ENCODE peak calls at places on chromosomes 2 and 18, in ten cellular contexts. D is frontal cortex; L is NCI-H345; E is HT1080; N is GM23248; U is stomach; X is RCC 7860; Q is stimulated activated CD8-positive, alpha-beta memory T cell treated with anti-CD3 and anti-CD28 coated beads, Interleukin-12 subunit alpha, Interleukin-12 subunit beta, amount 100 ng/mL, for 1 hour; Z is CD4-positive, alpha-beta memory T cell; Y is foreskin melanocyte. W is an unnamed sample.

GRCh38 chr2:32671885-32672519 is 44.2 kb downstream of the TTC27 start:
- DNase-seq in D (no peak), L (no peak), E (no peak), N (peak; percentile 40), U (no peak), X (no peak), Q (no peak), Z (no peak), Y (no peak), W (peak; percentile 64)

GRCh38 chr2:61900246-61900645 is 5.2 kb upstream of the COMMD1 start:
- DNase-seq in D (no peak), L (no peak), E (no peak), N (no peak), U (no peak), X (no peak), Q (no peak), Z (no peak), Y (peak; percentile 25), W (no peak)

GRCh38 chr2:120230515-120231471 is 7.6 kb upstream of the TMEM185B start:
- DNase-seq in D (no peak), L (no peak), E (no peak), N (no peak), U (no peak), X (no peak), Q (no peak), Z (no peak), Y (no peak), W (no peak)

GRCh38 chr2:240134956-240135520 is 1.1 kb downstream of the COPS9 start:
- DNase-seq in D (no peak), L (no peak), E (no peak), N (no peak), U (no peak), X (no peak), Q (no peak), Z (no peak), Y (no peak), W (no peak)

GRCh38 chr18:12741351-12741750 is 38.5 kb downstream of the PSMG2 start:
- DNase-seq in D (no peak), L (peak; percentile 94), E (peak; percentile 68), N (peak; percentile 92), U (no peak), X (peak; percentile 15), Q (no peak), Z (no peak), Y (no peak), W (peak; percentile 64)

GRCh38 chr2:109238580-109238979 is 109.6 kb downstream of the SH3RF3 start:
- DNase-seq in D (no peak), L (no peak), E (peak; percentile 85), N (peak; percentile 92), U (peak; percentile 58), X (no peak), Q (no peak), Z (peak; percentile 25), Y (peak; percentile 65), W (peak; percentile 96)

GRCh38 chr18:23683671-23684070 is 5.6 kb upstream of the LAMA3 start:
- DNase-seq in D (no peak), L (no peak), E (no peak), N (peak; percentile 58), U (no peak), X (peak; percentile 49), Q (no peak), Z (no peak), Y (no peak), W (no peak)

GRCh38 chr18:37409870-37410269 is 155.7 kb downstream of the CELF4 start:
- DNase-seq in D (no peak), L (peak; percentile 77), E (no peak), N (no peak), U (no peak), X (no peak), Q (no peak), Z (no peak), Y (no peak), W (no peak)

GRCh38 chr18:48003426-48004349 is 73.2 kb upstream of the SMAD2 start:
- DNase-seq in D (no peak), L (no peak), E (peak; percentile 85), N (peak; percentile 37), U (peak; percentile 52), X (peak; percentile 66), Q (no peak), Z (no peak), Y (peak; percentile 61), W (peak; percentile 76)

GRCh38 chr18:12770469-12771219 is 67.8 kb downstream of the PSMG2 start:
- DNase-seq in D (no peak), L (no peak), E (no peak), N (no peak), U (no peak), X (no peak), Q (no peak), Z (no peak), Y (no peak), W (no peak)

GRCh38 chr2:99821039-99821438 is 321.4 kb downstream of the AFF3 start:
- DNase-seq in D (no peak), L (no peak), E (no peak), N (no peak), U (no peak), X (no peak), Q (no peak), Z (no peak), Y (no peak), W (no peak)

GRCh38 chr2:98601532-98602132 is 6.7 kb downstream of the COA5 start:
- DNase-seq in D (no peak), L (no peak), E (peak; percentile 42), N (peak; percentile 56), U (no peak), X (peak; percentile 52), Q (no peak), Z (no peak), Y (no peak), W (peak; percentile 58)

GRCh38 chr18:8794133-8794986 is 89.0 kb downstream of the MTCL1 start:
- DNase-seq in D (no peak), L (no peak), E (peak; percentile 42), N (peak; percentile 73), U (no peak), X (peak; percentile 90), Q (no peak), Z (no peak), Y (no peak), W (peak; percentile 83)